ENCODE peak calls at places on chromosomes 6 and 20, in seven cellular contexts. R is H1, A is GM12878, G is HepG2, L is GM23338, I is HCT116, U is endothelial cell of umbilical vein. Q is an unnamed sample.

GRCh38 chr20:49483018-49483705 is 694 bp upstream of the KCNB1 start:
- DNase-seq in R (peak; percentile 67), A (no peak), G (no peak), L (peak; percentile 60), I (no peak), U (no peak), Q (no peak)

GRCh38 chr6:17233531-17233930 is 47.6 kb upstream of the RBM24 start:
- DNase-seq in R (no peak), A (no peak), G (peak; percentile 12), L (no peak), I (no peak), U (no peak), Q (no peak)

GRCh38 chr6:153852481-153852880 is 186.6 kb upstream of the OPRM1 start:
- DNase-seq in R (no peak), A (no peak), G (no peak), L (no peak), I (no peak), U (no peak), Q (no peak)

GRCh38 chr20:58306421-58307261 is 2.9 kb upstream of the RAB22A start:
- DNase-seq in R (no peak), A (peak; percentile 85), G (peak; percentile 37), L (no peak), I (no peak), U (peak; percentile 40), Q (no peak)

GRCh38 chr6:4055420-4056041 is 23.4 kb downstream of the FAM217A start:
- DNase-seq in R (no peak), A (no peak), G (peak; percentile 68), L (no peak), I (peak; percentile 21), U (peak; percentile 92), Q (no peak)

GRCh38 chr6:170167657-170168159 is 123.2 kb downstream of the DLL1 start:
- DNase-seq in R (no peak), A (no peak), G (no peak), L (no peak), I (no peak), U (no peak), Q (no peak)

GRCh38 chr6:152096863-152097496 is 289.5 kb downstream of the ESR1 start:
- DNase-seq in R (no peak), A (no peak), G (no peak), L (no peak), I (no peak), U (peak; percentile 71), Q (peak; percentile 48)

GRCh38 chr6:69907981-69908498 is 41.7 kb downstream of the COL19A1 start:
- DNase-seq in R (no peak), A (no peak), G (no peak), L (no peak), I (no peak), U (no peak), Q (no peak)

GRCh38 chr6:34236423-34237315 is at the start of gene HMGA1:
- DNase-seq in R (peak; percentile 84), A (peak; percentile 51), G (peak; percentile 81), L (peak; percentile 96), I (no peak), U (peak; percentile 88), Q (peak; percentile 26)

DNA sequence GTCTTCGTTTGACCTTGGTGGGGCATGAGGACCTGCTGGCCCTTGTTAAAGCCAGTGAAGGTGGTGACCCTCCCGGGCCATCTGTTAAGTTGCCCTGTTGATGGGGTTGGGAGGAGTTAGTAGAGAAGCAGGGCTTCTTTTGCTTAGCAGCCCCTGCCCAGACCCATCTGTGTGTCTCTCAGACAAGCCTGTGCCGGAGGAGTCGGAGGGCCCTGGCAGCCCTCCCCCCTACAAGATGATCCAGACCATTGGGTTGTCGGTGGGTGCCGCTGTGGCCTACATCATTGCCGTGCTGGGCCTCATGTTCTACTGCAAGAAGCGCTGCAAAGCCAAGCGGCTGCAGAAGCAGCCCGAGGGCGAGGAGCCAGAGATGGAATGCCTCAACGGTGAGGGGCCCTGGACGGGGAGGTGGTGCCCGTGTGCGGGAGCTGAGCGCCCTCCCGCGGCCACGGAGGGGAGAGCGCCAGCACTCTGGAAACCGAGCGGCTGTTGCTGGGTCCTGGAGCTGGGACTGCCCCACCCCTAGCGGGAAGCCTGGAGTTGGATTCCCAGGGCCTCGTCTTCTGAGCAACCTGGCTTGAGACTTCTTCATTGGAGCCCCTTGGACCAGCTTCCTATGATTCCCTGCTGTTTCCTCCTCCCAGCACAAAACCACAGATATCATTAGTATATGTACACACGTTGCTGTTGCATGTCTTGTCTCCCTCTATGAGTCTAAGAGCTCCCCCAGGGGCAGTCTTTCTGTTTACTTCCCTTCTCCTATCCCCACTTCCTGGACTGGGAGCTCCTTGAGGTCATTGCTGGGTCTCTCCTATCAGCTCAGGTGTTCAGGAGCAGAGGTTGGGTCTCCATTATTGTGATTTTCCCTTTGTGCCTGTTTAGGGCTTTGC is 27.6 kb upstream of the SRF start:
- DNase-seq in R (peak; percentile 96), A (no peak), G (peak; percentile 76), L (peak; percentile 95), I (peak; percentile 24), U (peak; percentile 84), Q (peak; percentile 50)
- TF ChIP-seq POLR2AphosphoS5 in R (peak; percentile 22), A (no peak), G (no peak), L (peak; percentile 28), I (no peak), U (peak; percentile 42), Q (no peak)

GRCh38 chr6:32976334-32977069 is 8.1 kb downstream of the BRD2 start:
- DNase-seq in R (no peak), A (no peak), G (no peak), L (no peak), I (no peak), U (no peak), Q (no peak)
- H3K27ac ChIP-seq in R (no peak overlapping the region), A (no peak overlapping the region), G (no peak overlapping the region), L (no peak overlapping the region), I (no peak overlapping the region), U (no peak overlapping the region), Q (no peak overlapping the region)

DNA sequence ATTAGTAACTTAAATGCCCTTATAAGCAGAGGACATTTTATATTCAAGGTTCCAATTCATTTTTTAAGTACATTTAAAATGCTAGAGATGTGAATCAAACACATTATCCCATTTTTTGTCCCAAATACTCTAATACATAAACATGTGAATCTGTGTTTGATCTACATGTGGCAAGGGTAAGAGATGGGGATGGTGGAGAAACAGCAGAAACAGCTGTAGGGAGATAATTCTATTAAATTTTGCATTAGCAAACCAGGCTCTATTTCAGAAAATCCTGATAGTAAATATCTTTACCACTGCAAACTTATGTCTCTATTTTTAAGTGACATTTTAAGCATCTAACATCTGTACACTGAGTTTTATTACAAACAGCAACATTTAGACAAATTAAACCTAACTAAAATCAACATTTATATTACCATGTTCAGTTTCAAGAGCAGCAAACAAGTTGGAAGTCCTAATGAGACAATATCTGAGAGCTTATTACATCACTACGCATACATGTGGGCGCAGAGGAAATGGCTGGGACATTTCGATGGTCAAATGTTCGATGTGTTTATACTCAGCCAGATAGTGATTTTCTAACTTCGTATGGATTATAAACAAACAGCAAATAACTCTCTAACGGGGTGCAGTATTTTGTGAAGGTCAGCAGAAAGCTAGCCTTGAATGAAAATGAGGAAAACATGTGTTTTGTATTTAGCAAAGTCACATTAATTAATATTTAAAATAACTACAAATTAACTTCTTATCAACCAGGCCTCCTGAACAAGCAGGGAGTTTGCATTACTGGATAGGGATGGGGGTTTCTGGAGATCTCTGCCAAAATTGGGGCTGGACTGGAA is 165.2 kb downstream of the GJA1 start:
- DNase-seq in R (no peak), A (no peak), G (no peak), L (no peak), I (no peak), U (no peak), Q (no peak)
- TF ChIP-seq EZH2 in R (no peak), A (no peak), G (no peak), L (no peak), I (no peak), U (no peak), Q (no peak)

DNA sequence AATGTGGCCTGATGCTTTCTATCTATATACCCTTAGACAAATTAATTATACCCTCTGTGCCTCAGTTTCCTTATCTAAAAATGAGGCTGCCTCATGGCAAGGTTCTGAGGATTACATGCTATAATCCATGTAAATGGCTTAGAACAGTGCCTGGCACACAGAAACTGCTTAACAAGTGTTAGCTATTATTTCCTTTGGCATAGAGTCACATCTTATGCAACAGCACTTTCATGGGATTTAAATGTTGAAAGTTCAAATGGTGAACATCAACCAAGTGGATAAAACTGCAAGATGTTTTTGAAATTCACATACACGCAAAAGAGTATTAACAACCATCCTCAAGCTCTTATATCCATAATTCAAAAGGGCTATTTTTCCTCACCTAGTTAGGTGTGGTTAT is 202.8 kb upstream of the JAG1 start:
- DNase-seq in R (no peak), A (no peak), G (no peak), L (no peak), I (no peak), U (no peak), Q (no peak)
- TF ChIP-seq POLR2AphosphoS5 in R (no peak), A (no peak), G (no peak), L (no peak), I (no peak), U (no peak), Q (no peak)

GRCh38 chr20:63980806-63981728 is at the start of gene PRPF6:
- DNase-seq in R (peak; percentile 95), A (peak; percentile 83), G (peak; percentile 97), L (peak; percentile 99), I (peak; percentile 91), U (peak; percentile 94), Q (peak; percentile 55)

GRCh38 chr20:63978319-63979220 is 872 bp downstream of the SAMD10 start:
- DNase-seq in R (peak; percentile 89), A (no peak), G (peak; percentile 79), L (peak; percentile 94), I (no peak), U (peak; percentile 30), Q (no peak)

GRCh38 chr20:63980317-63980805 is 571 bp upstream of the PRPF6 start:
- DNase-seq in R (no peak), A (no peak), G (peak; percentile 50), L (no peak), I (no peak), U (no peak), Q (no peak)

GRCh38 chr20:63979221-63979548 is 257 bp downstream of the SAMD10 start:
- DNase-seq in R (no peak), A (no peak), G (no peak), L (no peak), I (no peak), U (no peak), Q (no peak)

DNA sequence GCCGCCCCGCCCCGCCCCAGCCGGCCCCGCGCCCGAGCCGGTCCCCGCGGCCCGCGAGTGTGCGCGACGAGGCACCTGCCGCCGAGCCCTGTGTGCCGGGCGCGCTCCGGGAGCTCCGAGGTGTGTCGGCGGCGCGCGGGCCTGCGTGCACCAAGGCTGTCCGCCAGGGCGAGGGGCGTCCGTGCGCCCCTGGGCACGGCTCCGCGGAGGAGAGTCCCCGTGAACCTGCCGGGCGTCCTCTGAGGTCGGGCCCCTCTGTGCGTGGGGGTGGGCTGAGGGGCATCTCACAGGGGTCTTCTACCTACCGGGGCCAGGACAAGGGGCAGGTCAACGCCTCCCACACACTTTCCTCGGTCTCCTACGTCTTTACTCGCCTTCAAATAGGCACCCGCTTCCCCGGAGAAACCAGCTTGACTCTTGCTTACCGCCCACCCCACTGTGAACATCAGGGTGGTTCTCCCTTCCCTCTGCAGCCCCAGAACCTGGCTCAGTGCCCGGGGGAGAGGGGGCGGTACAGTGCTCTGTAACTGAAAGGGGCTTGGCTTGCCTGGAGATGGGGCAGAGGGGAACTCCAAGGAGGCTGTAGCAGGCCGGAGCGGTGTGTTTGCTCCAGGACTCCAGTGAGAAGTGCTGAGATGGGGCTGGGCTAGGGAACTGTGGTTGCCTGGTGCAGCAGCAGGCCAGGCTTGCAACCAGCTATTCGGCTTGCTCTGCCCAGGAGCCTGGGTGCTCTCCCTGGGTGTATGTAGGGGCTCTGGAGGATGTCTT is at the start of gene SAMD10:
- DNase-seq in R (peak; percentile 66), A (peak; percentile 72), G (peak; percentile 70), L (peak; percentile 66), I (no peak), U (peak; percentile 35), Q (no peak)
- H3K27ac ChIP-seq in R (no peak within 1 kb of the TSS), A (peak within 1 kb of the TSS; percentile 92), G (peak within 1 kb of the TSS; percentile 81), L (no peak within 1 kb of the TSS), I (peak within 1 kb of the TSS; percentile 69), U (no peak within 1 kb of the TSS), Q (peak within 1 kb of the TSS; percentile 65)

GRCh38 chr6:29005183-29005885 is at the start of gene ZNF311:
- DNase-seq in R (no peak), A (no peak), G (no peak), L (peak; percentile 86), I (no peak), U (peak; percentile 57), Q (no peak)
- TF ChIP-seq EZH2 in R (no peak), A (no peak), G (no peak), L (no peak), I (no peak), U (no peak), Q (no peak)